ENCODE peak calls at places on chromosomes 16 and 17, in eight cellular contexts. C is endodermal cell, S is cardiac muscle cell, J is epithelial cell of esophagus, H is stomach, W is bronchial epithelial cell, T is uterus, I is AG09309. Y is an unnamed sample.

GRCh38 chr17:61410100-61410551 is 10.5 kb downstream of the TBX2 start:
- DNase-seq in C (no peak), S (no peak), J (no peak), H (no peak), W (no peak), T (peak), I (no peak), Y (no peak)

GRCh38 chr16:55944377-55944802 is 69.2 kb upstream of the CES5A start:
- DNase-seq in C (peak), S (peak), J (peak), H (peak), W (peak), T (peak), I (no peak), Y (no peak)

GRCh38 chr16:30004424-30004776 is 6.4 kb downstream of the DOC2A start:
- DNase-seq in C (no peak), S (no peak), J (no peak), H (peak), W (no peak), T (no peak), I (no peak), Y (no peak)

GRCh38 chr17:4165301-4166010 is 22.5 kb downstream of the CYB5D2 start:
- DNase-seq in C (no peak), S (no peak), J (peak), H (no peak), W (peak), T (no peak), I (no peak), Y (no peak)

GRCh38 chr16:679808-680624 is at the start of gene STUB1:
- DNase-seq in C (peak), S (peak), J (peak), H (peak), W (peak), T (peak), I (no peak), Y (no peak)

GRCh38 chr17:66307257-66307656 is 4.8 kb downstream of the PRKCA start:
- DNase-seq in C (no peak), S (no peak), J (no peak), H (no peak), W (no peak), T (no peak), I (no peak), Y (no peak)

GRCh38 chr17:63634816-63635215 is 12.6 kb downstream of the MAP3K3 start:
- DNase-seq in C (no peak), S (no peak), J (no peak), H (no peak), W (no peak), T (no peak), I (no peak), Y (no peak)

GRCh38 chr17:81483085-81483861 is 29.3 kb downstream of the ACTG1 start:
- DNase-seq in C (peak), S (peak), J (no peak), H (no peak), W (no peak), T (no peak), I (no peak), Y (no peak)

GRCh38 chr17:80870401-80870800 is 121.2 kb upstream of the CHMP6 start:
- DNase-seq in C (no peak), S (no peak), J (no peak), H (no peak), W (no peak), T (no peak), I (no peak), Y (no peak)

GRCh38 chr16:11016993-11017392 is 72.6 kb downstream of the CLEC16A start:
- DNase-seq in C (no peak), S (peak), J (peak), H (peak), W (peak), T (peak), I (no peak), Y (no peak)

GRCh38 chr16:49788505-49788904 is 67.4 kb downstream of the ZNF423 start:
- DNase-seq in C (no peak), S (peak), J (no peak), H (no peak), W (no peak), T (peak), I (no peak), Y (no peak)

GRCh38 chr16:12064291-12064690 is 87.8 kb downstream of the SNX29 start:
- DNase-seq in C (no peak), S (no peak), J (no peak), H (no peak), W (no peak), T (no peak), I (no peak), Y (no peak)

GRCh38 chr16:30949655-30950515 is 1.0 kb downstream of the ORAI3 start:
- DNase-seq in C (peak), S (peak), J (peak), H (peak), W (peak), T (peak), I (no peak), Y (no peak)

GRCh38 chr16:66899945-66900688 is 18.6 kb downstream of the CDH16 start:
- DNase-seq in C (peak), S (peak), J (peak), H (peak), W (peak), T (peak), I (no peak), Y (no peak)

GRCh38 chr17:76153640-76154039 is 12.6 kb upstream of the FOXJ1 start:
- DNase-seq in C (peak), S (peak), J (no peak), H (no peak), W (no peak), T (no peak), I (no peak), Y (no peak)

GRCh38 chr17:76982408-76983074 is 114.3 kb downstream of the MGAT5B start:
- DNase-seq in C (no peak), S (no peak), J (no peak), H (no peak), W (no peak), T (no peak), I (no peak), Y (no peak)

GRCh38 chr16:24838554-24839266 is 7.1 kb upstream of the SLC5A11 start:
- DNase-seq in C (peak), S (peak), J (peak), H (no peak), W (peak), T (no peak), I (peak), Y (no peak)

GRCh38 chr16:57651344-57652333 is 16.5 kb upstream of the ADGRG3 start:
- DNase-seq in C (peak), S (no peak), J (no peak), H (no peak), W (no peak), T (no peak), I (no peak), Y (no peak)

GRCh38 chr17:82655523-82655922 is 7.3 kb upstream of the WDR45B start:
- DNase-seq in C (no peak), S (no peak), J (no peak), H (peak), W (no peak), T (no peak), I (no peak), Y (no peak)
- H3K4me3 ChIP-seq in C (no peak), S (no peak), J (no peak), H (no peak), W (no peak), T (no peak), I (no peak), Y (no peak)

GRCh38 chr17:67381925-67382257 is 4.8 kb downstream of the PITPNC1 start:
- DNase-seq in C (no peak), S (no peak), J (no peak), H (no peak), W (no peak), T (no peak), I (no peak), Y (no peak)
- TF ChIP-seq CTCF in C (no peak), S (no peak), J (no peak), H (no peak), W (no peak), T (no peak), I (no peak), Y (no peak)

GRCh38 chr16:26348095-26348494 is 656.3 kb downstream of the HS3ST4 start:
- DNase-seq in C (no peak), S (no peak), J (no peak), H (no peak), W (no peak), T (no peak), I (no peak), Y (no peak)

GRCh38 chr16:26344976-26345375 is 653.2 kb downstream of the HS3ST4 start:
- DNase-seq in C (no peak), S (no peak), J (no peak), H (no peak), W (no peak), T (no peak), I (no peak), Y (no peak)

DNA sequence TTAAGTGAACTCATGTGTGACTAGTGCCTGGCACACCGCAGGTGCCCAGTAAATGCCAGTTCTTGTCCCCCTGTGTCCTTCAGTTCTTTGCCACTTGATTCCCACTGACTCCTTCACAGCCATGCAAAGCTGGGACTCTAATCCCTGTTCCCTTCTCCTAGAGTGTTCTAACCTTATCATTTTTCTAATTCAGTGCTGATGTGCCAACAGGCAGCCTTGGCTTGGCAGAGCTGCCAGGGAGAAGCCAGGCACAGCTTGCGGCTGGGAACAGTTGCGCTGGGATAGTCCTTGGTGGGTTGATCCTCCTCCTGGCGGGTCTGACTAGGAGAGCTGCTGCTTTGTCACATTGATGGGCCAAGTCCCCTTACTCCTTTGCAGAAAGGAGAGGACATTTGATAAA is 654.2 kb downstream of the HS3ST4 start:
- DNase-seq in C (no peak), S (no peak), J (no peak), H (no peak), W (no peak), T (no peak), I (no peak), Y (no peak)
- H3K4me3 ChIP-seq in C (no peak), S (no peak), J (no peak), H (no peak), W (no peak), T (no peak), I (no peak), Y (no peak)

GRCh38 chr17:16285646-16286008 is 67.6 kb downstream of the CENPV start:
- DNase-seq in C (no peak), S (no peak), J (no peak), H (no peak), W (no peak), T (no peak), I (no peak), Y (no peak)
- TF ChIP-seq CTCF in C (peak), S (peak), J (peak), H (peak), W (peak), T (no peak), I (peak), Y (peak)

DNA sequence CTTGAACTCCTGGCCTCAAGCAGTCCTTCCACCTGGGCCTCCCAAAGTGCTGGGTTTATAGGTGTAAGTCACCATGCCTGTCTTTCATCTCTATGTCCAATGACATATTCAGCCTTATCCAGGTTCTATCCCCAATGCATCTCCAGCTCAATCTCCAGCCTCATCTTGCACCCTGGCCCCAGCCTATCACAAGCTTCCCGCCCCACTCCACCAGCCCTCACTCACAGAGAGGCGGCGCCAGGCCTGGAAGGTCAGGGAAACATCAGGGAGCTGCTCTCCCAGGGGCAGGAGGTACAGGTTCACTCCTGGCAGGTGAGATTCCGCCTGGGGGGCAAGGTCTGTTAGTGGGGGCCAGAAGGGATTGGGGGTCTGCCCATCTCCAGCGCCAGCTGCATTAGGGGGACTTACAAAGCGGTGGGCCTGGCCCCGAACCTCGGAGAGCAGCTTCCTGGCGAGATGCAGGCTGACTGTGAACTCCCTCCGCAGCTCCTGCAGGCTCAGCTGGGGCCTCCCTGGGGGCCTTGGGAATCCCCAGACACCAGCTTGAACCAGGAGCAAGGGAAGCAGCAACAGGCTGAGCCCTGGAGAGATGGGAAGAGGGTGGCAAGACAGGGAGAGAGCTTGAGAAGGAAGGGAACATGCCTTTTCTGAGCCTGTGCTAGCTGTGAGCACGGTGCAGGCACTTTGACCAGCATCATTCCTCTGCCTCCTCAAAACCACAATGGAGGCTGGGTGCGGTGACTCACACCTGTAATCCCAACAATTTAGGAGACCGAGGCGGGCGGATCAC is 3.0 kb downstream of the IL27 start:
- DNase-seq in C (no peak), S (no peak), J (no peak), H (no peak), W (no peak), T (no peak), I (no peak), Y (no peak)
- H3K4me3 ChIP-seq in C (no peak), S (no peak), J (no peak), H (no peak), W (no peak), T (no peak), I (no peak), Y (no peak)

GRCh38 chr16:86510465-86511261 is at the start of gene FOXF1:
- DNase-seq in C (peak), S (peak), J (peak), H (no peak), W (no peak), T (no peak), I (no peak), Y (no peak)

GRCh38 chr16:86508028-86508946 is 2.0 kb upstream of the FOXF1 start:
- DNase-seq in C (peak), S (no peak), J (no peak), H (no peak), W (no peak), T (no peak), I (no peak), Y (no peak)

GRCh38 chr16:86508947-86509758 is 1.2 kb upstream of the FOXF1 start:
- DNase-seq in C (peak), S (peak), J (peak), H (no peak), W (peak), T (peak), I (no peak), Y (no peak)

GRCh38 chr16:86511317-86512161 is 1.2 kb downstream of the FOXF1 start:
- DNase-seq in C (peak), S (no peak), J (no peak), H (no peak), W (no peak), T (no peak), I (no peak), Y (no peak)

GRCh38 chr16:86509759-86510464 is 415 bp upstream of the FOXF1 start:
- DNase-seq in C (peak), S (peak), J (no peak), H (peak), W (no peak), T (peak), I (no peak), Y (no peak)
- TF ChIP-seq CTCF in C (no peak), S (no peak), J (no peak), H (no peak), W (no peak), T (no peak), I (no peak), Y (no peak)

GRCh38 chr17:57782642-57783337 is 37.7 kb upstream of the CCDC182 start:
- DNase-seq in C (peak), S (no peak), J (no peak), H (no peak), W (no peak), T (no peak), I (no peak), Y (no peak)

GRCh38 chr17:57785032-57785431 is 39.9 kb upstream of the CCDC182 start:
- DNase-seq in C (peak), S (peak), J (no peak), H (no peak), W (no peak), T (no peak), I (no peak), Y (no peak)

GRCh38 chr17:57782051-57782490 is 37.0 kb upstream of the CCDC182 start:
- DNase-seq in C (peak), S (peak), J (no peak), H (no peak), W (no peak), T (no peak), I (no peak), Y (no peak)

GRCh38 chr17:57784226-57784895 is 39.3 kb upstream of the CCDC182 start:
- DNase-seq in C (peak), S (peak), J (no peak), H (no peak), W (peak), T (no peak), I (no peak), Y (no peak)

GRCh38 chr17:57783338-57783742 is 38.2 kb upstream of the CCDC182 start:
- DNase-seq in C (peak), S (peak), J (peak), H (peak), W (peak), T (peak), I (no peak), Y (no peak)
- H3K4me3 ChIP-seq in C (no peak), S (no peak), J (no peak), H (peak), W (no peak), T (no peak), I (no peak), Y (no peak)

DNA sequence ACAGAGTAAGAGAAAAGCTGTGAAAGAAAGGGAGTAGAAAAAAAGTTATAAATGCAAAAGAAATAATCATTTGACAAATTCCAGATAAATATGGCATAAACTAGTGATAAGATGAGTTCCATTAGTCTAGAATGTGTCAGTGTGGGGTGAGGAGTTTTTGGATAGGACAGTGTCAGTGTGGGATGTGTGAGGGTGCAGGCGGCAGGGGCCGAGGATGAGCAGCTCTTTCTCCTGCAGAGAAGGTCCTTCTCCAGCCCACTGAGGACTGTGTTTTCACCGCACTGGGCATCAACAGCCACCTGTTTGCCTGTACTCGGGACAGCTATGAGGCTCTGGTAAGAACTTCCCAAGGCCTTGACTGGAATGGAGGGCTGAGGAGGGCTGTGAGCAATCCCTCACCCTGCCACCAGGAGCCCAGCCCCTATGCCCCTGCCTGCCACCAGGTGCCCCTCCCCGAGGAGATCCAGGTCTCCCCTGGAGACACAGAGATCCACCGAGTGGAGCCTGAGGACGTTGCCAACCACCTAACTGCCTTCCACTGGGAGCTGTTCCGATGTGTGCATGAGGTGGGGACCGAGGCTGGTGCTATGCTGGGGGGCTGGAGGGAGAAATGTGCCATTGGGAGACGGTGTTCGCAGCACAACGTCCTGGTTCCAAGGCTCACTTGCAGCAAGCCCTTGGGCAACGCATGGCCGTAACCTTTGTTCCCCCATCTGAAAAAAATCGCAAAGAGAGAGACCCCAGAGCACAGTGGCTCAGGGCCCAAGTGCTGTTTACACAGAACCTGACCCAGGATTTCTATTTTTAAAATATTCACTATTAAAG is 13.1 kb downstream of the RAPGEFL1 start:
- DNase-seq in C (peak), S (no peak), J (peak), H (no peak), W (peak), T (no peak), I (no peak), Y (no peak)
- TF ChIP-seq CTCF in C (peak), S (peak), J (peak), H (no peak), W (peak), T (peak), I (peak), Y (peak)

GRCh38 chr17:48582750-48583069 is 4.6 kb upstream of the HOXB4 start:
- DNase-seq in C (no peak), S (no peak), J (no peak), H (no peak), W (no peak), T (no peak), I (no peak), Y (no peak)

GRCh38 chr17:48579738-48580543 is 1.8 kb upstream of the HOXB4 start:
- DNase-seq in C (no peak), S (no peak), J (no peak), H (no peak), W (peak), T (no peak), I (no peak), Y (no peak)

GRCh38 chr17:48586355-48586924 is 3.6 kb downstream of the HOXB3 start:
- DNase-seq in C (peak), S (no peak), J (no peak), H (no peak), W (no peak), T (no peak), I (no peak), Y (no peak)

GRCh38 chr17:48587276-48588073 is 2.6 kb downstream of the HOXB3 start:
- DNase-seq in C (no peak), S (no peak), J (no peak), H (no peak), W (no peak), T (no peak), I (no peak), Y (no peak)

DNA sequence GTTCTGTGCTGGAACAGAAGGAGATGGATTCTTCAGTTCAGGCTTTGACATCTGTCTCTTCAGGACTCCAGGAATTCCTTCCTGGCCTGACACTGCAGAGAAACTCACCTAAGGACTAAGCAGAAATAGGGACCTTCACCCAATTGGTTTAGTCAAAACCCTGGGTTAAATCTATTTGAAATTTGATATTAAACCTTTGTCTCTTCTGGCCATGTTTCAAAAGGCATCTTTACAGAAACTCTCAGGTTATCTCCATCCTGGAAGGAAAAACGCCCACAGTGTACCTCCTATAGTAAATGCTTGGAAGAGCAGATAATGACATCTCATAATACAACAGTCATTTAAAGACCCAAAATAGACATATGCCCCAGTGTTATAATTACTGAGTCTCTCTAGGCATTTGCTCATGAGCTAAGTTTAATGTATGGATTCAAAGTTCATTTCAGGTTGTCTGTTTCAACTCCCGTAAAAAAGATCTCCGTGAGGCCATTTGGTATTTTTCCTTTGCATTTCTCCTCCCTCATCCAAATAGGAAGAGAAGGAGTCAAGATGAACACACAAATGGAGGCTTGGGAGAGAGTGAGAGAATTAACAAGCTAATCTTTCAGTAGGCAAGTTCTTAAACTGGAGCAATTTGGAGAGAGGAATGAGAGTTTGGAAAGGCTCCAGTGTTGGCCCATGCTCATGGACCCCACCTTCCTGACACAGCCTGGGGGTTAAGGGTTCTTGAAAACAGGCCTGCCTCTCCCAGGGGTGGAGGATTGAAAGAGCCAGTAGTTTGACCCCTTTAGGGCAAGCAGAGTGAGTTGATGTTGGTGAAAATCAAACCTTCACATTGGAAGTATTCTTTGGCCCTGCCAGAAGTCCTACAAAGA is 5.8 kb upstream of the HOXB4 start:
- DNase-seq in C (no peak), S (no peak), J (no peak), H (no peak), W (no peak), T (no peak), I (no peak), Y (no peak)
- H3K4me3 ChIP-seq in C (no peak), S (no peak), J (no peak), H (no peak), W (no peak), T (no peak), I (no peak), Y (peak)